ENCODE peak calls at places on chromosomes 12 and 14, in nine cellular contexts. C is adrenal gland; Y is A673; J is Panc1; U is prostate gland; N is uterus; A is fibroblast of lung; E is CD8-positive, alpha-beta T cell; P is transverse colon. I is an unnamed sample.

GRCh38 chr12:83198291-83198690 is 511.6 kb downstream of the TMTC2 start:
- DNase-seq in U (no peak), C (no peak), E (no peak), N (no peak), Y (no peak), J (no peak), A (no peak), P (no peak), I (no peak)

GRCh38 chr14:71492346-71492745 is 439.9 kb upstream of the RGS6 start:
- DNase-seq in P (no peak), A (peak; percentile 72), J (no peak), Y (no peak), C (no peak), U (no peak), N (no peak), E (no peak), I (no peak)

GRCh38 chr12:110382683-110383082 is 20.8 kb downstream of the ANAPC7 start:
- DNase-seq in E (no peak), N (no peak), J (no peak), A (no peak), P (no peak), C (no peak), Y (no peak), U (no peak), I (no peak)

GRCh38 chr12:47824198-47824597 is 4.5 kb upstream of the HDAC7 start:
- DNase-seq in C (no peak), P (no peak), A (no peak), N (no peak), E (peak; percentile 69), U (no peak), Y (no peak), J (no peak), I (no peak)

GRCh38 chr12:105319691-105320209 is 10.7 kb upstream of the C12orf75 start:
- DNase-seq in E (peak; percentile 46), A (no peak), Y (no peak), C (no peak), J (no peak), P (no peak), N (no peak), U (no peak), I (no peak)

GRCh38 chr14:50859296-50859624 is 12.6 kb upstream of the ABHD12B start:
- DNase-seq in Y (no peak), A (no peak), C (peak; percentile 43), J (no peak), N (no peak), P (no peak), U (no peak), E (no peak), I (no peak)

GRCh38 chr14:24184104-24184970 is 4.3 kb downstream of the IPO4 start:
- DNase-seq in N (no peak), A (no peak), E (no peak), J (no peak), Y (no peak), C (no peak), U (no peak), P (no peak), I (no peak)

GRCh38 chr12:91889970-91890369 is 255.7 kb downstream of the BTG1 start:
- DNase-seq in J (no peak), N (no peak), P (no peak), A (peak; percentile 17), E (no peak), U (no peak), C (no peak), Y (no peak), I (no peak)

GRCh38 chr12:28958553-28959195 is 190.4 kb upstream of the FAR2 start:
- DNase-seq in J (no peak), Y (no peak), C (no peak), U (no peak), N (no peak), E (no peak), A (peak; percentile 79), P (no peak), I (no peak)
- H3K27ac ChIP-seq in J (no peak overlapping the region), Y (no peak overlapping the region), C (no peak overlapping the region), U (no peak overlapping the region), N (peak overlapping the region; percentile 37), E (no peak overlapping the region), A (no peak overlapping the region), P (no peak overlapping the region), I (peak overlapping the region; percentile 17)

GRCh38 chr12:34373926-34374325 is 351.6 kb downstream of the ALG10 start:
- DNase-seq in A (no peak), J (no peak), P (no peak), Y (no peak), C (no peak), N (no peak), E (no peak), U (no peak), I (no peak)

GRCh38 chr12:34372003-34372402 is 349.7 kb downstream of the ALG10 start:
- DNase-seq in A (no peak), U (no peak), Y (no peak), P (no peak), E (no peak), C (no peak), N (no peak), J (no peak), I (no peak)

GRCh38 chr12:34379142-34379541 is 356.8 kb downstream of the ALG10 start:
- DNase-seq in Y (no peak), A (no peak), P (no peak), C (no peak), J (no peak), U (no peak), E (no peak), N (no peak), I (no peak)

GRCh38 chr12:34377243-34378035 is 355.1 kb downstream of the ALG10 start:
- DNase-seq in C (no peak), Y (no peak), J (no peak), N (no peak), P (no peak), A (no peak), U (no peak), E (no peak), I (no peak)

GRCh38 chr12:34376133-34376799 is 354.0 kb downstream of the ALG10 start:
- DNase-seq in U (no peak), P (no peak), N (no peak), J (no peak), A (no peak), E (no peak), Y (no peak), C (no peak), I (no peak)
- H3K9me3 ChIP-seq in U (no peaks in the 10 kb centered on the region), P (peaks cover 42% of the 10 kb centered on the region), N (no peaks in the 10 kb centered on the region), J (no peaks in the 10 kb centered on the region), A (no peaks in the 10 kb centered on the region), E (no peaks in the 10 kb centered on the region), Y (peaks cover 12% of the 10 kb centered on the region), C (no peaks in the 10 kb centered on the region), I (peaks cover 24% of the 10 kb centered on the region)

GRCh38 chr14:79543966-79544365 is 667.3 kb downstream of the DIO2 start:
- DNase-seq in U (peak; percentile 17), Y (peak; percentile 40), P (no peak), E (no peak), C (no peak), J (no peak), N (no peak), A (peak; percentile 61), I (no peak)
- TF ChIP-seq CTCF in U (no peak), Y (peak; percentile 72), P (peak; percentile 34), E (no peak), C (no peak), J (no peak), N (no peak), A (peak; percentile 39), I (peak; percentile 13)

DNA sequence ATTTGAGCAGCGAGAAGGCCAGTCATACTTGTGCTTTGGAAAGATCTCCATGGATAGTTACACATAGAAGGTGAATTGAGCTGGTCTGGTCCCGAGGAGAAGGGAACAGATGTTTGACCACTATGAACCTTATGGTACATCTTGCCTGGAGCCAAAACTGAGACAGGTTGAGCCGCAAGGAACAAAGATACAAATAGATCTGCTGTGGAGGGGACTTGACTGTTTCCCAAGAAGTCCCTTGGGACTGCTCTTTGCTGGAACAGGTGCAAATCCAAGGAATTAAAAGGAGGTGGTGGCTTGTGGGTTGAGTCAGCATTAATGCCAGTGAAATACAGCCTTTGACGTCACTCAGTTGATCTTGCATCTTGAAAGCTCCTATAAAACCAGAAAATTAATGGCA is 68.8 kb upstream of the PRIMA1 start:
- DNase-seq in N (no peak), Y (no peak), A (no peak), C (no peak), P (no peak), J (no peak), U (no peak), E (no peak), I (no peak)
- H3K27ac ChIP-seq in N (no peak overlapping the region), Y (no peak overlapping the region), A (no peak overlapping the region), C (no peak overlapping the region), P (no peak overlapping the region), J (no peak overlapping the region), U (no peak overlapping the region), E (no peak overlapping the region), I (no peak overlapping the region)

GRCh38 chr12:126914170-126914796 is 1352.7 kb upstream of the TMEM132C start:
- DNase-seq in N (no peak), U (no peak), J (no peak), C (no peak), Y (no peak), E (no peak), A (no peak), P (no peak), I (no peak)

GRCh38 chr12:126908765-126909142 is 1358.2 kb upstream of the TMEM132C start:
- DNase-seq in Y (no peak), C (no peak), A (no peak), E (no peak), P (no peak), N (no peak), J (no peak), U (no peak), I (no peak)

GRCh38 chr12:126907900-126908764 is 1358.8 kb upstream of the TMEM132C start:
- DNase-seq in P (no peak), J (no peak), E (no peak), Y (no peak), N (no peak), U (no peak), A (no peak), C (no peak), I (no peak)

GRCh38 chr12:126912111-126912510 is 1354.9 kb upstream of the TMEM132C start:
- DNase-seq in J (no peak), C (no peak), E (no peak), N (no peak), Y (no peak), P (no peak), U (no peak), A (no peak), I (peak; percentile 39)

GRCh38 chr12:126910570-126910969 is 1356.4 kb upstream of the TMEM132C start:
- DNase-seq in C (no peak), U (no peak), E (no peak), A (no peak), P (no peak), N (no peak), J (no peak), Y (no peak), I (peak; percentile 78)
- H3K9me3 ChIP-seq in C (no peaks in the 10 kb centered on the region), U (no peaks in the 10 kb centered on the region), E (no peaks in the 10 kb centered on the region), A (no peaks in the 10 kb centered on the region), P (no peaks in the 10 kb centered on the region), N (no peaks in the 10 kb centered on the region), J (no peaks in the 10 kb centered on the region), Y (no peaks in the 10 kb centered on the region), I (no peaks in the 10 kb centered on the region)

GRCh38 chr14:82999802-83000201 is 1466.1 kb upstream of the SEL1L start:
- DNase-seq in A (peak; percentile 14), C (no peak), P (no peak), E (no peak), J (no peak), Y (peak; percentile 55), U (no peak), N (no peak), I (no peak)
- TF ChIP-seq CTCF in A (peak; percentile 22), C (peak; percentile 3), P (no peak), E (no peak), J (no peak), Y (peak; percentile 69), U (no peak), N (no peak), I (no peak)